ENCODE peak calls at places on chromosome 1, in seven cellular contexts. K is NCI-H1092; H is neural crest cell; R is activated T-helper 1 cell treated with anti-CD3 and anti-CD28 coated beads, Interleukin-12 subunit alpha, Interleukin-12 subunit beta, Interleukin-2, Interleukin-4 antibody, amounts not matched to agents 30 ng/mL and 10 ng/mL and 1 ng/mL, durations not matched to agents 14 hours and 24 hours and 36 hours; D is D341Med; M is naive thymus-derived CD4-positive, alpha-beta T cell; J is activated naive CD4-positive, alpha-beta T cell. Y is an unnamed sample.
A peak's percentile ranks its signal among the peaks of the same experiment; 100 is the strongest.

GRCh38 chr1:108627256-108627655 is 33.6 kb downstream of the HENMT1 start:
- DNase-seq in K (no peak), H (no peak), R (no peak), D (no peak), M (no peak), J (no peak), Y (no peak)

GRCh38 chr1:214957330-214958137 is 125.0 kb upstream of the KCNK2 start:
- DNase-seq in K (no peak), H (no peak), R (no peak), D (no peak), M (no peak), J (no peak), Y (no peak)

GRCh38 chr1:55589656-55590297 is 374.6 kb upstream of the USP24 start:
- DNase-seq in K (no peak), H (no peak), R (no peak), D (no peak), M (no peak), J (no peak), Y (no peak)

GRCh38 chr1:202010042-202011015 is at the start of gene ELF3:
- DNase-seq in K (peak; percentile 88), H (no peak), R (no peak), D (peak; percentile 50), M (no peak), J (no peak), Y (no peak)

GRCh38 chr1:203465943-203466342 is 9.7 kb upstream of the PRELP start:
- DNase-seq in K (peak; percentile 60), H (peak; percentile 16), R (no peak), D (no peak), M (no peak), J (no peak), Y (no peak)

GRCh38 chr1:59446257-59446901 is 149.5 kb downstream of the FGGY start:
- DNase-seq in K (no peak), H (no peak), R (no peak), D (no peak), M (no peak), J (no peak), Y (no peak)

GRCh38 chr1:39859859-39860812 is 23.2 kb downstream of the TRIT1 start:
- DNase-seq in K (no peak), H (no peak), R (no peak), D (no peak), M (no peak), J (no peak), Y (no peak)

GRCh38 chr1:108049083-108049819 is 84.3 kb upstream of the VAV3 start:
- DNase-seq in K (no peak), H (peak; percentile 27), R (no peak), D (peak; percentile 50), M (no peak), J (no peak), Y (no peak)

GRCh38 chr1:102852583-102852982 is 255.7 kb downstream of the COL11A1 start:
- DNase-seq in K (no peak), H (no peak), R (no peak), D (no peak), M (no peak), J (no peak), Y (no peak)

Y was measured in activated T-helper 2 cell treated with anti-CD3 and anti-CD28 coated beads, Interferon-gamma antibody, Interleukin-2, Interleukin-4, amounts not matched to agents 10 μg/mL and 5 μg/mL and 100 μg/mL, durations not matched to agents 14 hours and 24 hours and 36 hours.